ENCODE peak calls at places on chromosome 22, in five cellular contexts. Y, Z, L, C and G are unnamed samples.

GRCh38 chr22:28544431-28544868 is 135.2 kb downstream of the TTC28 start:
- DNase-seq in Y (no peak), Z (no peak), L (no peak), C (no peak), G (no peak)

GRCh38 chr22:33111491-33111890 is 53.3 kb upstream of the SYN3 start:
- DNase-seq in Y (no peak), C (no peak), L (no peak), Z (no peak), G (no peak)

GRCh38 chr22:46068908-46069481 is 81.3 kb upstream of the PPARA start:
- DNase-seq in C (no peak), L (no peak), Y (peak; percentile 49), Z (peak; percentile 27), G (no peak)

GRCh38 chr22:22933807-22934542 is 46.4 kb downstream of the IGLL5 start:
- DNase-seq in C (no peak), Y (no peak), Z (no peak), L (no peak), G (no peak)

GRCh38 chr22:25827415-25827814 is 85.4 kb downstream of the MYO18B start:
- DNase-seq in C (no peak), L (no peak), Y (no peak), Z (no peak), G (no peak)

GRCh38 chr22:22061085-22062077 is 78.8 kb upstream of the TOP3B start:
- DNase-seq in C (no peak), Y (peak; percentile 83), L (no peak), Z (peak; percentile 24), G (no peak)

GRCh38 chr22:38412435-38413084 is 42.4 kb downstream of the KCNJ4 start:
- DNase-seq in L (peak; percentile 39), C (no peak), Y (no peak), Z (no peak), G (no peak)

GRCh38 chr22:33747576-33748180 is 172.6 kb downstream of the LARGE1 start:
- DNase-seq in Y (no peak), L (no peak), C (no peak), Z (no peak), G (no peak)

GRCh38 chr22:48824673-48825651 is 1002.7 kb downstream of the BRD1 start:
- DNase-seq in Y (no peak), L (no peak), Z (no peak), C (no peak), G (no peak)

DNA sequence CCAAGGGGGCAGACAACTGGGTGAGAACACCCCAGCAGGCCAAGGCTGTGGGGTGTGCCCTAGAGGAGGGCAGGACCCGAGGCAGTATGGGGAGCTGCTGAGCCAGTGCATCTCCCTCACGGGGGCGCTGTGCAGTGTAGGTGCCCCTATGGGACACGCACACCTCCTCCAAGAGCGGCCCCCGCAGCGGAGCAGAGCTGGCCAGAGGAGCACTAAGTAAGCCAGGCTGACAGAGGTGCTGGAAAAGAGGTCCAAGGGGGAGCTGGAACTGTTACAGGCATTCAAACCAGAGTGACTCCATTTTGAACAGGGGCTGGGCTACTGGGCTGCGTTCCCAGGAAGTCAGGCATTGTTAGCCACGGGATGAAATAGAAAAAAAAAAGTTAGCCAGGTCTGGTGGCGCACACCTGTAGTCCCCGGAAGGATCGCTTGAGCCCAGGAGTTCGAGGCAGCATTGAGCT is 41.8 kb downstream of the TST start:
- DNase-seq in Y (peak; percentile 31), C (peak; percentile 38), Z (peak; percentile 48), L (peak; percentile 62), G (no peak)
- TF ChIP-seq CTCF in Y (peak; percentile 26), C (peak; percentile 41), Z (peak; percentile 34), L (no peak), G (peak; percentile 38)

GRCh38 chr22:50641696-50642607 is 14.0 kb upstream of the ARSA start:
- DNase-seq in C (peak; percentile 65), Z (no peak), Y (peak; percentile 84), L (peak; percentile 53), G (no peak)
- TF ChIP-seq CTCF in C (no peak), Z (peak; percentile 57), Y (peak; percentile 37), L (no peak), G (peak; percentile 15)

DNA sequence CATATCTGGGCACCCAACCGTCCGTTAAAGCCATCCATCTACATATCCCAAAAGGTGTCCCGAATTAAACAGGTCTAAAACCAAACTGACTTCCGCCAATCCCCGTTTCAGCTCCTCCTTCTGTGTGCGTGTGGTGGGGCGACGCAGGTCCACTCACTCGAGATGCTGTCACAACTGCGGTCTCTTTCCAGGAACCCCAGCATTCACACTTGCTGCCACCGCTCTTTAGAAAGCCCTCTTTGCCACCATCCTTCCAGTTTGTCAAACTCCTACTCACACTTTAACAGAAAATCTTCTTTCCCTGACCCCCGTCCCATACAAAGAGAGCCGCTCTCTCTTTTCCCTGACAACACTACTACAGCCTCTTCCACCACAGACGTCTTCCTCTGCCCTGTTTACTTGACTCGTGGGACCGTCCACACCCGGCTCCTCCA is 467 bp downstream of the ESS2 start:
- DNase-seq in L (no peak), Z (no peak), C (no peak), Y (peak; percentile 14), G (no peak)
- TF ChIP-seq CTCF in L (no peak), Z (no peak), C (no peak), Y (no peak), G (no peak)

GRCh38 chr22:24541681-24542515 is 13.0 kb downstream of the GUCD1 start:
- DNase-seq in Z (no peak), L (no peak), C (no peak), Y (no peak), G (no peak)

GRCh38 chr22:24543068-24543675 is 11.8 kb downstream of the GUCD1 start:
- DNase-seq in Y (no peak), L (no peak), C (no peak), Z (no peak), G (no peak)

GRCh38 chr22:24540470-24540869 is 14.5 kb downstream of the GUCD1 start:
- DNase-seq in Z (no peak), Y (no peak), C (no peak), L (no peak), G (no peak)

GRCh38 chr22:24543679-24544243 is 11.2 kb downstream of the GUCD1 start:
- DNase-seq in C (no peak), Z (no peak), L (no peak), Y (no peak), G (no peak)

GRCh38 chr22:24542641-24543040 is 12.3 kb downstream of the GUCD1 start:
- DNase-seq in Z (peak; percentile 53), Y (no peak), L (no peak), C (no peak), G (no peak)
- TF ChIP-seq CTCF in Z (peak; percentile 52), Y (no peak), L (no peak), C (no peak), G (no peak)

GRCh38 chr22:43827926-43828710 is 16.0 kb upstream of the EFCAB6 start:
- DNase-seq in Z (no peak), L (no peak), Y (no peak), C (no peak), G (no peak)
- TF ChIP-seq CTCF in Z (no peak), L (no peak), Y (no peak), C (no peak), G (no peak)